ENCODE peak calls at places on chromosomes 1 and 21, in seven cellular contexts. I is NB4, M is heart right ventricle, J is fibroblast of lung, L is WTC11, S is HFFc6, U is A549. Q is an unnamed sample.

GRCh38 chr1:226046240-226046639 is 16.3 kb upstream of the H3-3A start:
- DNase-seq in J (peak), S (peak), L (no peak), I (no peak), M (no peak), U (peak), Q (no peak)

GRCh38 chr1:110494522-110495406 is 24.2 kb downstream of the KCNA10 start:
- DNase-seq in S (no peak), M (no peak), J (no peak), I (no peak), U (no peak), L (no peak), Q (no peak)

GRCh38 chr1:118136511-118136937 is 48.5 kb downstream of the SPAG17 start:
- DNase-seq in M (no peak), J (peak), U (no peak), I (no peak), S (peak), L (no peak), Q (no peak)

GRCh38 chr1:162285149-162285561 is 91.5 kb downstream of the SPATA46 start:
- DNase-seq in S (no peak), I (no peak), U (no peak), M (peak), J (peak), L (no peak), Q (no peak)

GRCh38 chr1:4485398-4485797 is 169.0 kb upstream of the AJAP1 start:
- DNase-seq in U (no peak), J (no peak), L (no peak), I (no peak), S (no peak), M (no peak), Q (no peak)

GRCh38 chr1:94325379-94326302 is 88.3 kb upstream of the ARHGAP29 start:
- DNase-seq in M (peak), U (peak), I (no peak), L (no peak), J (peak), S (peak), Q (no peak)

GRCh38 chr1:92949937-92950817 is 11.1 kb downstream of the DIPK1A start:
- DNase-seq in S (peak), U (peak), I (no peak), J (peak), L (no peak), M (no peak), Q (no peak)

GRCh38 chr21:24112020-24112419 is 1495.3 kb downstream of the MRPL39 start:
- DNase-seq in U (no peak), I (no peak), M (no peak), S (no peak), J (peak), L (no peak), Q (no peak)

GRCh38 chr1:109266965-109267364 is 16.0 kb downstream of the PSRC1 start:
- DNase-seq in S (no peak), M (no peak), J (peak), U (no peak), I (peak), L (no peak), Q (no peak)

GRCh38 chr1:196309386-196309785 is 298.9 kb downstream of the KCNT2 start:
- DNase-seq in U (peak), L (no peak), M (no peak), S (peak), J (peak), I (peak), Q (no peak)

GRCh38 chr1:37486680-37487618 is 12.6 kb downstream of the ZC3H12A start:
- DNase-seq in J (peak), S (peak), M (peak), L (peak), I (peak), U (peak), Q (no peak)

GRCh38 chr1:12143631-12144155 is 23.1 kb upstream of the TNFRSF1B start:
- DNase-seq in I (peak), U (peak), S (peak), M (peak), L (no peak), J (peak), Q (no peak)

GRCh38 chr1:67687649-67688048 is 2.6 kb downstream of the GADD45A start:
- DNase-seq in I (peak), L (no peak), J (peak), S (peak), U (no peak), M (no peak), Q (no peak)

GRCh38 chr21:15557925-15558324 is 171.9 kb upstream of the USP25 start:
- DNase-seq in M (no peak), J (no peak), U (no peak), I (peak), L (no peak), S (no peak), Q (no peak)

GRCh38 chr21:44427241-44428120 is 27.8 kb upstream of the LRRC3 start:
- DNase-seq in L (no peak), U (no peak), J (no peak), I (no peak), M (no peak), S (no peak), Q (no peak)

GRCh38 chr1:169236143-169236542 is 129.7 kb downstream of the ATP1B1 start:
- DNase-seq in M (peak), L (no peak), S (no peak), J (peak), I (no peak), U (no peak), Q (no peak)

GRCh38 chr21:37061926-37062591 is 10.8 kb downstream of the PIGP start:
- DNase-seq in I (peak), S (no peak), J (peak), M (no peak), L (no peak), U (no peak), Q (no peak)

GRCh38 chr1:44276901-44277300 is 63.6 kb downstream of the DMAP1 start:
- DNase-seq in U (no peak), L (no peak), S (peak), I (peak), M (no peak), J (peak), Q (no peak)

GRCh38 chr1:223726380-223727001 is 14.2 kb downstream of the CAPN2 start:
- DNase-seq in M (peak), S (peak), L (peak), J (peak), U (peak), I (peak), Q (no peak)

GRCh38 chr1:161227196-161227871 is 1.5 kb downstream of the TOMM40L start:
- DNase-seq in M (peak), J (peak), I (peak), S (peak), L (peak), U (peak), Q (peak)

GRCh38 chr1:161228032-161228431 is 2.2 kb downstream of the TOMM40L start:
- DNase-seq in L (no peak), J (no peak), I (no peak), U (no peak), S (no peak), M (no peak), Q (no peak)

GRCh38 chr1:161226759-161227158 is 899 bp downstream of the TOMM40L start:
- DNase-seq in U (no peak), S (no peak), I (no peak), J (no peak), L (no peak), M (no peak), Q (no peak)

GRCh38 chr1:161230762-161231161 is 4.9 kb downstream of the TOMM40L start:
- DNase-seq in L (no peak), M (no peak), I (no peak), S (no peak), J (no peak), U (no peak), Q (no peak)

GRCh38 chr1:161229896-161230295 is 4.0 kb downstream of the TOMM40L start:
- DNase-seq in I (peak), M (no peak), J (no peak), S (no peak), U (no peak), L (no peak), Q (no peak)
- TF ChIP-seq CTCF in I (peak), M (no peak), J (no peak), S (peak), U (no peak), L (no peak), Q (peak)

GRCh38 chr21:39137248-39138186 is 45.7 kb downstream of the PSMG1 start:
- DNase-seq in I (peak), L (peak), J (peak), M (no peak), S (peak), U (peak), Q (no peak)
- TF ChIP-seq CTCF in I (no peak), L (no peak), J (no peak), M (no peak), S (peak), U (no peak), Q (no peak)

GRCh38 chr1:228210684-228211083 is 2.8 kb downstream of the OBSCN start:
- DNase-seq in S (no peak), L (no peak), I (no peak), U (no peak), M (no peak), J (no peak), Q (no peak)
- TF ChIP-seq CTCF in S (no peak), L (no peak), I (no peak), U (no peak), M (no peak), J (no peak), Q (no peak)

GRCh38 chr1:204447736-204448135 is 36.1 kb upstream of the PPP1R15B start:
- DNase-seq in S (no peak), L (no peak), M (no peak), I (no peak), U (no peak), J (no peak), Q (no peak)

GRCh38 chr1:204443871-204444581 is 32.4 kb upstream of the PPP1R15B start:
- DNase-seq in S (no peak), I (no peak), U (no peak), J (peak), M (no peak), L (no peak), Q (no peak)

GRCh38 chr1:204447220-204447619 is 35.6 kb upstream of the PPP1R15B start:
- DNase-seq in L (no peak), M (no peak), J (no peak), I (no peak), S (no peak), U (no peak), Q (no peak)

GRCh38 chr1:204446413-204447111 is 34.9 kb upstream of the PPP1R15B start:
- DNase-seq in U (peak), J (peak), M (peak), L (peak), I (peak), S (peak), Q (peak)

GRCh38 chr1:204445860-204446412 is 34.3 kb upstream of the PPP1R15B start:
- DNase-seq in L (peak), I (peak), M (no peak), U (peak), J (no peak), S (peak), Q (no peak)
- TF ChIP-seq CTCF in L (peak), I (peak), M (no peak), U (no peak), J (peak), S (peak), Q (peak)

DNA sequence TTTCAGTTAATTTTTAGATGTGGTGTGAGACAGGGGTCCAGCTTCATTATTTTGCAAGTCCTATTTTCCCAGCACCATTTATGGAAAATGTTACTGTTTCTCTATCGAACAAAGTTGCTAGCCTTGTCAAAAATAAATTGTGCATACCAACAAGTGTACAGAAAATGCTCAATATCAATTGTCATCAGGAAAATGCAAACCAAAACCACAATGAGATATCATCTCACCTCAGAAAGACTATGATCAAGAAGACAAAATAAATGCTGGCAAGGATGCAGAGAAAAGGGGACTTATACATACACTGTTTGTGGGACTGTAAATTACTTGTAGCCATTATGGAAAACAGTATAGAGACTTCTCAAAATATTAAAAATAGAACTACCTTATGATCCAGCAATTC is 54.8 kb downstream of the VCAM1 start:
- DNase-seq in S (no peak), J (no peak), M (no peak), I (no peak), U (no peak), L (no peak), Q (no peak)
- TF ChIP-seq CTCF in S (no peak), J (no peak), M (no peak), I (no peak), U (no peak), L (no peak), Q (no peak)

GRCh38 chr1:17825273-17826164 is 70.4 kb downstream of the ACTL8 start:
- DNase-seq in M (no peak), J (no peak), I (no peak), S (no peak), L (no peak), U (no peak), Q (no peak)

GRCh38 chr1:17829579-17829978 is 74.4 kb downstream of the ACTL8 start:
- DNase-seq in J (no peak), M (peak), I (no peak), L (no peak), U (no peak), S (no peak), Q (no peak)

GRCh38 chr1:17822741-17823426 is 67.8 kb downstream of the ACTL8 start:
- DNase-seq in J (no peak), L (no peak), U (no peak), M (no peak), I (no peak), S (no peak), Q (no peak)

GRCh38 chr1:17828991-17829390 is 73.9 kb downstream of the ACTL8 start:
- DNase-seq in L (no peak), I (no peak), M (no peak), S (no peak), J (no peak), U (no peak), Q (no peak)

DNA sequence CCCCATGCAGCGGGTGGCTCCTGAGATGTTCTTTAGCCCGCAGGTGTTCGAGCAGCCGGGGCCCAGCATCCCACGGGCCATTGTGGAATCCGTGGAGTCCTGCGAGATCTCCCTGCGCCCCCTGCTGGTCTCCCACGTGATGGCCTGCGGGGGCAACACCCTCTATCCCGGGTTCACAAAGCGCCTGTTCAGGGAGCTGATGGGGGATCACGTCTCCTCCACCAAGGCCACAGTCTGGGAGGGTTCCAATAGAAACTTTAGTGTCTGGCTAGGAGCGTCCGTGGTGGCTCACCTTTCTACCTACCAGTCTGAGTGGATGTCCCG is 71.0 kb downstream of the ACTL8 start:
- DNase-seq in M (no peak), S (no peak), I (peak), L (peak), U (peak), J (peak), Q (no peak)
- TF ChIP-seq CTCF in M (peak), S (peak), I (peak), L (peak), U (peak), J (peak), Q (peak)